ENCODE peak calls at places on chromosomes 11 and 22, in five cellular contexts. R is activated CD8-positive, alpha-beta T cell treated with anti-CD3 and anti-CD28 coated beads for 36 hours; B is Calu3; V is fibroblast of the aortic adventitia; U is omental fat pad. N is an unnamed sample.

GRCh38 chr11:65204143-65204542 is 22.4 kb downstream of the CAPN1 start:
- DNase-seq in R (no peak), U (no peak), B (no peak), V (no peak), N (no peak)

GRCh38 chr22:26553056-26553752 is 36.7 kb downstream of the TPST2 start:
- DNase-seq in B (no peak), R (no peak), V (peak), U (no peak), N (no peak)

GRCh38 chr11:1131033-1131911 is 26.5 kb upstream of the MUC5AC start:
- DNase-seq in R (no peak), B (no peak), U (no peak), V (no peak), N (no peak)

GRCh38 chr22:47196493-47196849 is 434.0 kb downstream of the TBC1D22A start:
- DNase-seq in R (no peak), B (no peak), U (peak), V (no peak), N (no peak)

GRCh38 chr22:37483594-37484114 is 2.5 kb downstream of the MFNG start:
- DNase-seq in R (no peak), U (no peak), V (peak), B (no peak), N (no peak)

GRCh38 chr22:46025225-46025972 is 48.4 kb upstream of the WNT7B start:
- DNase-seq in U (no peak), V (no peak), B (no peak), R (no peak), N (no peak)

GRCh38 chr11:8080069-8080670 is 841 bp upstream of the TUB start:
- DNase-seq in U (no peak), R (no peak), B (no peak), V (no peak), N (no peak)

GRCh38 chr11:126611438-126611837 is 256.0 kb downstream of the ST3GAL4 start:
- DNase-seq in V (no peak), U (no peak), R (no peak), B (no peak), N (no peak)

GRCh38 chr22:24583221-24583971 is 9.5 kb downstream of the LRRC75B start:
- DNase-seq in B (peak), R (no peak), V (peak), U (no peak), N (no peak)

GRCh38 chr22:18119409-18120110 is 9.0 kb downstream of the TUBA8 start:
- DNase-seq in V (no peak), U (no peak), B (peak), R (peak), N (no peak)

GRCh38 chr11:33936745-33937612 is 45.1 kb upstream of the LMO2 start:
- DNase-seq in V (peak), R (no peak), U (no peak), B (peak), N (no peak)

GRCh38 chr11:64757549-64758329 is 2.0 kb downstream of the PYGM start:
- DNase-seq in B (no peak), R (no peak), V (no peak), U (no peak), N (no peak)

GRCh38 chr11:66264893-66265292 is 3.5 kb upstream of the RAB1B start:
- DNase-seq in V (no peak), B (peak), R (peak), U (no peak), N (no peak)

GRCh38 chr11:118046051-118046963 is 30.6 kb upstream of the TMPRSS4 start:
- DNase-seq in R (peak), V (no peak), B (no peak), U (no peak), N (no peak)

GRCh38 chr11:58498464-58498863 is 9.4 kb downstream of the OR5B21 start:
- DNase-seq in V (peak), U (no peak), R (peak), B (no peak), N (no peak)

GRCh38 chr22:19817561-19818263 is 37.0 kb downstream of the GNB1L start:
- DNase-seq in U (no peak), V (no peak), R (no peak), B (no peak), N (no peak)

GRCh38 chr11:30046211-30046945 is 29.5 kb upstream of the KCNA4 start:
- DNase-seq in R (no peak), B (no peak), U (no peak), V (no peak), N (no peak)

GRCh38 chr22:24155597-24156145 is 25.6 kb upstream of the SUSD2 start:
- DNase-seq in R (peak), U (peak), V (peak), B (peak), N (peak)

GRCh38 chr11:120662071-120662611 is 150.6 kb downstream of the GRIK4 start:
- DNase-seq in V (no peak), B (no peak), R (no peak), U (no peak), N (no peak)

GRCh38 chr22:38843201-38843715 is 570 bp downstream of the NPTXR start:
- DNase-seq in U (no peak), V (peak), R (peak), B (peak), N (peak)

GRCh38 chr11:66787934-66788758 is 55.1 kb upstream of the RCE1 start:
- DNase-seq in V (peak), U (no peak), R (no peak), B (no peak), N (no peak)

GRCh38 chr11:17296852-17297559 is 20.5 kb downstream of the NUCB2 start:
- DNase-seq in B (no peak), V (no peak), R (peak), U (no peak), N (no peak)

GRCh38 chr11:1484716-1485503 is 1.7 kb downstream of the MOB2 start:
- DNase-seq in V (no peak), U (no peak), R (no peak), B (no peak), N (no peak)

GRCh38 chr11:34084637-34085036 is 20.8 kb upstream of the NAT10 start:
- DNase-seq in U (no peak), B (no peak), V (no peak), R (no peak), N (no peak)

GRCh38 chr11:33930317-33931021 is 38.6 kb upstream of the LMO2 start:
- DNase-seq in B (no peak), R (no peak), V (peak), U (no peak), N (no peak)

GRCh38 chr22:27311666-27312566 is 489.6 kb downstream of the MN1 start:
- DNase-seq in V (no peak), R (no peak), U (no peak), B (no peak), N (no peak)

GRCh38 chr11:48007677-48008076 is 27.3 kb downstream of the PTPRJ start:
- DNase-seq in U (no peak), R (no peak), V (no peak), B (no peak), N (no peak)

GRCh38 chr22:17981497-17981896 is 42.9 kb downstream of the MICAL3 start:
- DNase-seq in R (no peak), B (no peak), U (no peak), V (no peak), N (no peak)

GRCh38 chr22:33380789-33381530 is 322.8 kb upstream of the SYN3 start:
- DNase-seq in V (peak), U (no peak), B (no peak), R (no peak), N (no peak)

GRCh38 chr11:37323843-37324242 is 725.8 kb upstream of the RAG2 start:
- DNase-seq in R (no peak), V (no peak), U (no peak), B (no peak), N (no peak)

GRCh38 chr11:37322333-37323194 is 724.5 kb upstream of the RAG2 start:
- DNase-seq in B (peak), R (no peak), U (no peak), V (no peak), N (no peak)

GRCh38 chr11:37317803-37318202 is 719.8 kb upstream of the RAG2 start:
- DNase-seq in V (no peak), B (no peak), R (no peak), U (no peak), N (no peak)

GRCh38 chr11:37320921-37321320 is 722.9 kb upstream of the RAG2 start:
- DNase-seq in R (no peak), V (no peak), U (no peak), B (peak), N (no peak)
- TF ChIP-seq CTCF in R (no peak), V (no peak), U (no peak), B (no peak), N (no peak)

GRCh38 chr22:44003016-44003775 is 20.9 kb upstream of the PARVB start:
- DNase-seq in B (no peak), V (no peak), R (no peak), U (no peak), N (no peak)

GRCh38 chr22:44000123-44000522 is 24.0 kb upstream of the PARVB start:
- DNase-seq in R (no peak), U (no peak), V (no peak), B (no peak), N (no peak)

GRCh38 chr22:44002324-44002723 is 21.8 kb upstream of the PARVB start:
- DNase-seq in B (no peak), V (no peak), R (no peak), U (no peak), N (no peak)

GRCh38 chr22:44005524-44005923 is 18.6 kb upstream of the PARVB start:
- DNase-seq in B (no peak), U (no peak), V (no peak), R (no peak), N (no peak)

DNA sequence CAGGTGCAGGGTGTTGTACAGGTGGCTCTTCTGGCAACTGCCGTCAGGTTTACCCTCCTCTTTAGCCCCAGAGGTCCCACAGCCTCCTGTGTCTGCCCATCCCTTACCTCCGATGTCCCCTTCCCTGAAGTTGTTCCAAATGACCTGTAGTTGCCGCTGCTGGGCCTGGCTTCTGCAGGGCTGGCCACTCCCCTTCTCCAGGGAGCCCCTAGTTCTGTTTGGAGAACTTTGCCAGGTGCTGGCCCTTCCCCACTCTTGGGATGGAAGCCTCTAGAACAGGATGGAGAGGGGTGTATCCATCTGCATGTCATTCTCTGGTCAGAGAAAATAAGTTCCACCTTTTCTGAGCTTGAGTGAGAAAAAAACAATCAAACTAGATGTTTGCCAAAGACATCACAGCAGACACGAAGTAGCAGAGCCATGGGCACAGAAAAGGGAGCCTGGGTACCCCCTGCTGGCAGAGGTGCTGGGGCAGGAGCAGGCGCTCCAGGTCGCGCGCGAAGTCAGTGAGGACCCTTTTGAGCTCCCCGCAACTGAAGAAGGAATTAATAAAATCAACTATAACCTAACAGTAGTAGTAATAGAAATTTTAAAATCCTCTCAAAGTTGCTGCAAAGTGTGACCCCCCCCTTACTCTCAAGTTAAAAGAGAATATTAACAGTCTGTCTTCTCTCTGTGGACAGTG is 20.2 kb upstream of the PARVB start:
- DNase-seq in V (no peak), B (no peak), U (no peak), R (no peak), N (no peak)
- TF ChIP-seq CTCF in V (peak), B (no peak), U (no peak), R (no peak), N (no peak)

DNA sequence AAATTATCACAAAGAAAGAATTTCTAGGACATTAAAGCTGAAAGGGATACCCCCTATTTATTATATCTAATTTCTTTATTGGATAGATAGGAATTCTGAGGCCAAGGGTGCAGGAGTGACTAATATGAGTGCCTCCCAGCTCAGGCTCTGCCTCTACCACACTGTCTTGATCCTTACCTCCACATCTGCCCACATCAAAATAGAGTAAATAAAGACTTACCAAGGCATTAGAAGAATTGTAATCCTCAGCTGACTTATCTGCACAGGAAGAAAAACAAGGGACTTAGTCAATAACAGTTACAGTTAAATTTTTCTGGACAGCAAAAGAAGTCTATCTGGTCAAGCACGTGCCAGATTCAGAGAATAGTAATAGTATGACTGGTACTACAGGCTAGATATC is 72.6 kb upstream of the GDPD4 start:
- DNase-seq in U (no peak), R (no peak), V (no peak), B (no peak), N (no peak)
- TF ChIP-seq CTCF in U (no peak), R (no peak), V (no peak), B (no peak), N (no peak)

DNA sequence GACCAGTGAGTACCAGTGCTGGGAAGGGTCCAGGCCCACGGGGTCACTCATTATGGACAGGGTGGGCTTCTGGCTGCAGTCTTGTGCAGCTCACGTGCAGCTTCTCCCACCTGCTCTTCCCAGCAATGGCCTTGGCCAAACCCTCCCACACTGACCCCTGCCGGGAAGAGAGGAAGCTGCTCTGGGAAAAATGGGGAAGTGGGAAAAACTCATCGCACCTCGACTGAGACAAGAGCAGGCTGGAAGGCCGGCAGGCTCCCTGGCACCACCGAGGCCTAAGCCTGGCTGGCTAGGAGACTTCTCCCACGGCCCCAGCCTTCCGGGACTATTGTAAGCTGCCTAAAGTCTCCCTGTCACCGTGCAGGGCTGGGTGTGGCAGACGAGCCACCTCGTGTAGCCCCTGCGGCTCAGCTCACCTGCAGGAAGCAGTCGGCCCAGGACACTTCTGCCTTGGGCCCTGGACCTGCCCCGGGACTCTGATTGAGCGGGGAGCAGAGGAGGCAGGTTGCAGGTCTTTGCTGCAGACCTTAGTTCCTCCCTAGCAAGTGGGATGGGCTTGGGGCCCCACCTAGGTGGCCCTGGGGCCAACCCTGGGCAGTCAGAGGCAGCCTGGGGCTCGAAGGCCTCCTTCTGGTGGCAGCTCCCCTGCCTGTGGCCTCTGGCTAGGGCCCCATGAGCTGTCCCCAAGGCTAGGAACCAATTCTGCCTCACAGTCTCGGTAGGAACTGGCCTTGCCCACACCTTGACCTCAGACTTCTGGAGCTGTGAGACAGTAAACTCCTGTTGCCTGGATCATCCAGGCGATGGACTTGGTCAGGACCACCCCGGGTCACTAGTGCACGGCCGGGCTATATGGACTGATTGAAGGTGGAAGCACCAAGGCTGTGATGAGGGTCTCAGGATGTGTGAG is 23.1 kb downstream of the MRGPRG start:
- DNase-seq in U (no peak), B (peak), V (no peak), R (no peak), N (no peak)
- TF ChIP-seq CTCF in U (no peak), B (peak), V (peak), R (no peak), N (no peak)

GRCh38 chr11:46117842-46118241 is 3.4 kb downstream of the PHF21A start:
- DNase-seq in U (no peak), R (no peak), V (no peak), B (no peak), N (no peak)
- TF ChIP-seq CTCF in U (no peak), R (no peak), V (peak), B (no peak), N (no peak)

DNA sequence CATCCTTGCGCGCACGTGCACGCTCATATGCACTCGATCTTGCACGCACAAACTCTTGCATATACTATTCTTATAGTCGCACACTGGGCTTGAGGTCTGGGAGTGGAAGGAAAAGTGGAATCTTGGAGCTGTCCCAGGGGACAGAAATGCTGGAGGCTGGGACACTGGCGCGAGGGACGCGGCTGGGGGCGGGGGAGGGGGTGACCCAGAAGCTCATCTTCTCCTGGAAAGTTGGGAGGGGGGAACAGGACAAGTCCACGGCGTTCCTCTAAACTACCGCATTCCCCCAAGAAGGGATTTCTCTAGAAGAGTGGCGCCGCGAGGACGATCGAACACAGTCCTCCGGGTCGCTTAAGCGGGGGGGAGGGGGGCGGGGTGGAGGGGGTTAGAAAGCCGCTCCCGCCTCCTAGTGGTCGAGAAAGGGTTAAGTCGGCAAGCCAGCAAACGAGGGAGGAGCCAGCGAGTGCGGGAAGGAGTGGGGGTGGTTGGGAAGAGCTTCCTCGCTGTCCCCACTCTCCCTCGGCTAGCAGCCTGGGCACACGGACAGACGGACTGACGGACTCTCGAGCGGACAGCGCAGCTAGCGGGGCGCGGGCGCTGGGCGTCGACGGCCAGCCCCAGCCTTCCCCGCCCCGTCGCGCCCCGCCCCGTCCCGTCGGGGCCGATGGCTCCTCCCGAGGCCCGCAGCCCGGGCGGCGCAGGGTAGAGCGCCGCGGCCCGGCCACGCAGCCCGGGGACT is at the start of gene RTN4RL2:
- DNase-seq in V (peak), U (no peak), R (peak), B (peak), N (peak)
- TF ChIP-seq CTCF in V (peak), U (no peak), R (peak), B (no peak), N (peak)